ENCODE peak calls at places on chromosomes 16 and 17, in four cellular contexts. J, L, S and M are unnamed samples.

GRCh38 chr17:34378664-34379101 is 15.7 kb upstream of the CCL1 start:
- DNase-seq in L (no peak), S (no peak), J (peak; percentile 35), M (no peak)

GRCh38 chr17:63714550-63715277 is 14.8 kb upstream of the LIMD2 start:
- DNase-seq in S (no peak), L (no peak), J (peak; percentile 71), M (no peak)

GRCh38 chr16:2970563-2970962 is 1.4 kb downstream of the PAQR4 start:
- DNase-seq in L (no peak), J (no peak), S (no peak), M (no peak)

GRCh38 chr17:74429604-74430384 is 2.1 kb upstream of the GPRC5C start:
- DNase-seq in J (peak; percentile 45), L (no peak), S (no peak), M (peak; percentile 32)

GRCh38 chr16:35714665-35715064 is 2255.3 kb downstream of the TP53TG3F start:
- DNase-seq in L (no peak), J (no peak), S (no peak), M (no peak)

GRCh38 chr16:678858-679807 is 1.1 kb upstream of the STUB1 start:
- DNase-seq in L (peak; percentile 82), J (peak; percentile 86), S (peak; percentile 90), M (peak; percentile 74)

GRCh38 chr17:29048440-29049360 is 5.8 kb downstream of the PIPOX start:
- DNase-seq in S (peak; percentile 93), J (no peak), L (no peak), M (peak; percentile 24)

GRCh38 chr17:77098884-77099545 is 41.8 kb upstream of the SEC14L1 start:
- DNase-seq in S (no peak), L (no peak), J (peak; percentile 82), M (no peak)

GRCh38 chr17:34171245-34171818 is 83.8 kb upstream of the CCL2 start:
- DNase-seq in J (peak; percentile 75), L (peak; percentile 17), S (peak; percentile 72), M (peak; percentile 64)

GRCh38 chr16:54645328-54645727 is 285.3 kb upstream of the IRX5 start:
- DNase-seq in S (no peak), L (no peak), J (no peak), M (no peak)

GRCh38 chr17:62737513-62737912 is 70.6 kb downstream of the MARCHF10 start:
- DNase-seq in J (no peak), S (no peak), L (no peak), M (no peak)

GRCh38 chr16:49116873-49117272 is 164.8 kb downstream of the CBLN1 start:
- DNase-seq in S (no peak), J (no peak), L (no peak), M (no peak)

GRCh38 chr16:68436581-68436980 is 11.7 kb downstream of the SMPD3 start:
- DNase-seq in L (no peak), J (no peak), S (no peak), M (no peak)

GRCh38 chr17:82754297-82755208 is 2.7 kb downstream of the TBCD start:
- DNase-seq in L (no peak), S (no peak), J (no peak), M (peak; percentile 52)

GRCh38 chr17:35773129-35773528 is 12.4 kb downstream of the C17orf50 start:
- DNase-seq in J (no peak), S (no peak), L (no peak), M (no peak)

DNA sequence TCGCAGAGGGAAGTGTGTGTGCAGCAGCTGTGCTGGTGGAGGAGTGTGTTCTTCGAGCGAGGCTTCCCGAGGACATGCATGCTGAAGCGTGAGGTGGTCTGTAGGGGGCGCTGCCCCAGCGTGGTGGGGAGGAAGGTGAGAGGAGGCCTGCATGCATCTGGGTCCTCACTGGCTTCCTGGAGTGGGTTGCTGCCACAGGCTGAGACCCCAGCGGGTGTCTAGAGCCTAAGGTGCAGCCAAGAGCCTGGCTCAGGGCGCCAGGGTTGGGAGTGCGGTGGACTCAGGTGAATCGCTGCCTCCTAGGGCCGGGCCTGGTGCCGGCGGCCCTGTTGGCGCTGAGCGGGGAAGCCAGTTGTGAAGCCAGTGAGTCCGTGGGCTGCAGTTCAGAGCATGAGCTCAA is 7.5 kb upstream of the HSD3B7 start:
- DNase-seq in J (no peak), S (peak; percentile 47), L (no peak), M (no peak)
- TF ChIP-seq CTCF in J (no peak), S (peak; percentile 53), L (peak; percentile 10), M (peak; percentile 23)

GRCh38 chr16:76235426-76235825 is 41.8 kb upstream of the CNTNAP4 start:
- DNase-seq in S (no peak), L (no peak), J (no peak), M (no peak)

GRCh38 chr16:76232704-76233103 is 44.5 kb upstream of the CNTNAP4 start:
- DNase-seq in L (no peak), S (no peak), J (no peak), M (no peak)

GRCh38 chr16:76237471-76237870 is 39.7 kb upstream of the CNTNAP4 start:
- DNase-seq in L (no peak), J (no peak), S (no peak), M (no peak)

DNA sequence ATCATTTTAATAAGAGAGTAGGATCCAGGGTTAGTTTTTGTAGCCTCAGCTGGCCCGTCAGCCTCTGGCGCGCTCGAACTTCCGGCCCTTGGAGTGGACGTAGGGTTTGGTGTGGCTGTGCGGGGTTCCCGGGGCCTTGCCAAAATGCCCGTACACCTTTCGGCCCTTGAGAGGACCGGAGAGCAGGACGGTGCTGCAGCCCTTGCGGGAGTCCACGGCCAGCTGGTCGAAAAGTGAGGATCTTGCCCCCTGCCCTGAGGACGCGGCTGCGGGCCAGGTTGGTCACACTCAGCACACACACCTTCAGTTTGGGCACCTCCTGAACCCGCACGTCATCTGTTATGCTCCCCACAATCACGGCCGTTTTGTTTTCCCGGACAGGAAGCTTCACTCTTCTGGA is 42.2 kb upstream of the CNTNAP4 start:
- DNase-seq in L (no peak), S (no peak), J (no peak), M (no peak)
- TF ChIP-seq CTCF in L (no peak), S (no peak), J (no peak), M (no peak)

GRCh38 chr17:880871-881269 is 98.7 kb downstream of the NXN start:
- DNase-seq in J (no peak), S (no peak), L (no peak), M (no peak)
- TF ChIP-seq CTCF in J (no peak), S (no peak), L (no peak), M (no peak)

DNA sequence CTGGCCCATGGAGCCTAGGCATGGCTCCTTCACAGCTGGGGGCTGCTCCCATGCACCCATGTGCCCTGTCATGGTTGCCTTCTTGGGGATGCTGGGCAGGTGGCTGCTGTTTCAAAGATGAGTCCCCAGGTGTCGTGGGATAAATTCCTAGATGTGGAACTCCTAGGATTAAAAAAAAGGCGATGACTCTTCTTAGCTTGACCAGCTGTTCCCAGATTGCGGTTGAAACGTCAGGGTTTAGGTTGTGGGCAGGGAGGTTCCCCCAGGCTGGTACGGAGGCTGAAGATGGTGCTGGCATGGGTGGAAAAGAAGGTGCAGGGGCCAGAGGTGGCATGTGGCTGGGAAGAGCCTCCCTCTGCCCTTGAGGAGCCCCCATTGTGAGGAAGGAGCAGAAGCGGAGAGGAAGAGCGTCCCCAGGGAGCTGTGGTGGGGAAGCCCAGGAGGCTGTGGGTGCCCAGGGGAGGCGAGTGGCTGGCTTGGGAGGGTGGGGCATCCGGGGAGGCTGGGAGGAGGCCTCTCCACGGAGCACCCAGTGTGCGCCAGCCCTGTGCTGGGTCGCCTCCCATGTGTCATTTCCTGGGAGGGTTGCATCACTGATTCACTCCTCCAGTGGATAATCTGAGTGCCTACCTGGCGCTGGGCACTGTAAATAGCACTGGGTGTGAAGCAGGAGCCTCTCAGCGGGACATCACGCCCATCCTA is 7.5 kb upstream of the KCNJ12 start:
- DNase-seq in L (no peak), S (no peak), J (no peak), M (no peak)
- TF ChIP-seq CTCF in L (no peak), S (no peak), J (no peak), M (no peak)

DNA sequence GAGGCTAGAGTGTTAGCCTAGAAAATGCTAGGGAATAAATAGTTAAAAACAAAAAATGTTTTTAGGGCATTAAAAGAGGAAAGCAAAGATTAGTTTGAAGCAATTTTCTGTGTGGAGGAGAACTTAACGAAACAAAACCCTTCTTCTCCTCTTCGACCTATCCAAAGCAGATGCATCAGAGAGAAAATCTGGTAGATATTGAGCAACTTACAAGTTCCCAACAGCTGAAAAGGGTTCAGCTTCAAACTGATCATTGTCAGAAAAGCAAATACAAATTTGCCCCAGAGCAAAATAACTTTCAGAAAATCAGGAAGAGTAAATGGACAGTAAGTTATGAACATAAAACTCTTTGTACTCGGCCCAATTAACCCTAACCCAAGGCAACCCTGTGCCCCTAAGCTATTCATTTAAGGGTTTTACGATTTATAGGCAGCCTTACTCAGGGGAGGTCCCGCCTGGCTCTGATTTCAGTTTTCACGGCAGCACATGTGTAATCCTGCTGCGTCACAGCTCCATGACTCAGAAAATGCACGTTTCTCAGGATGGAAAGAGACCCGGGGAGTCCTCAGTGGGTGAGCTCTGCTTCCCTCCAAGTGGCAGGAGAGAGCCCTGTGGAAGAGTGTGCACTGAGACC is 405.7 kb upstream of the SALL1 start:
- DNase-seq in J (no peak), S (no peak), L (no peak), M (peak; percentile 51)
- TF ChIP-seq CTCF in J (no peak), S (no peak), L (no peak), M (no peak)

GRCh38 chr16:53022374-53022773 is 30.3 kb downstream of the CHD9NB start:
- DNase-seq in S (peak; percentile 59), L (no peak), J (peak; percentile 45), M (peak; percentile 60)
- TF ChIP-seq CTCF in S (peak; percentile 74), L (peak; percentile 58), J (peak; percentile 41), M (peak; percentile 68)

GRCh38 chr16:78227855-78228254 is 128.4 kb downstream of the WWOX start:
- DNase-seq in S (no peak), J (no peak), L (no peak), M (peak; percentile 31)
- TF ChIP-seq CTCF in S (no peak), J (no peak), L (peak; percentile 33), M (peak; percentile 42)

DNA sequence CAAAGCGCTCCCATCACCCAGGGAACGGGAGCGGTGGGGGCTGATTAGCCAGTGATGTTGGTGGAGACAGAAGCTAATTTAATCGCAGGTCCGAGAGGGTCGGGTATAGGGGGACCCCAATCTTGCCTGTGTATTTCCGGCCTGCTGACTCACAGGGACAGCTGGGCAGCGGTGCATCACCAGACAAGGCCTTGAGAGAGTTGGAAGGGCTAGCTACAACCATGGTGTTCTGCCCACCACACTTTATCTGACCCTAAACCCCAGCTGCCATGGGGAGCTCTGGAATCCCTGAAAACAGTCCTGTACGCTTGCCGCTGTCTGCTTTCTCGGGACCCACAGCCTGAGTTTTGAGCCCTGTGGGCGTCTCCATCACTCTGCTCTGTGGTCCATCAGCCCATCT is 100.4 kb upstream of the GSE1 start:
- DNase-seq in J (no peak), L (no peak), S (no peak), M (no peak)
- TF ChIP-seq CTCF in J (no peak), L (no peak), S (no peak), M (no peak)